ENCODE peak calls at places on chromosome 22, in four cellular contexts. E is A549, Y is HepG2, O is GM12878. A is an unnamed sample.

GRCh38 chr22:37384691-37385090 is 42.6 kb downstream of the ELFN2 start:
- DNase-seq in E (no peak), Y (no peak), O (no peak), A (no peak)

GRCh38 chr22:28381427-28382167 is 298.0 kb downstream of the TTC28 start:
- DNase-seq in E (no peak), Y (no peak), O (no peak), A (no peak)

GRCh38 chr22:20106205-20106848 is 9.6 kb upstream of the RANBP1 start:
- DNase-seq in E (no peak), Y (no peak), O (no peak), A (no peak)

GRCh38 chr22:29072979-29073617 is at the start of gene KREMEN1:
- DNase-seq in E (no peak), Y (no peak), O (no peak), A (no peak)

GRCh38 chr22:21623402-21623970 is 6.3 kb downstream of the YDJC start:
- DNase-seq in E (no peak), Y (no peak), O (no peak), A (no peak)

GRCh38 chr22:33896154-33896800 is 24.0 kb downstream of the LARGE1 start:
- DNase-seq in E (no peak), Y (no peak), O (no peak), A (no peak)

GRCh38 chr22:31490496-31490925 is 869 bp upstream of the EIF4ENIF1 start:
- DNase-seq in E (peak), Y (peak), O (peak), A (peak)

GRCh38 chr22:47901911-47902310 is 1139.5 kb downstream of the TBC1D22A start:
- DNase-seq in E (no peak), Y (no peak), O (no peak), A (no peak)

GRCh38 chr22:28316014-28316413 is 363.6 kb downstream of the TTC28 start:
- DNase-seq in E (no peak), Y (peak), O (no peak), A (no peak)

GRCh38 chr22:28930357-28931007 is 47.1 kb downstream of the ZNRF3 start:
- DNase-seq in E (no peak), Y (no peak), O (no peak), A (no peak)

GRCh38 chr22:19843107-19843856 is 11.4 kb downstream of the GNB1L start:
- DNase-seq in E (no peak), Y (no peak), O (no peak), A (no peak)

GRCh38 chr22:31155425-31155824 is 4.6 kb upstream of the RNF185 start:
- DNase-seq in E (no peak), Y (no peak), O (no peak), A (no peak)

GRCh38 chr22:21042978-21043855 is 2.5 kb upstream of the LRRC74B start:
- DNase-seq in E (no peak), Y (no peak), O (no peak), A (no peak)

GRCh38 chr22:22877523-22878210 is 9.9 kb upstream of the IGLL5 start:
- DNase-seq in E (peak), Y (peak), O (no peak), A (peak)

GRCh38 chr22:22687638-22688500 is 43.5 kb downstream of the GGTLC2 start:
- DNase-seq in E (no peak), Y (peak), O (no peak), A (peak)

GRCh38 chr22:37160037-37160436 is 10.3 kb upstream of the IL2RB start:
- DNase-seq in E (no peak), Y (no peak), O (no peak), A (no peak)

GRCh38 chr22:17472886-17473285 is 90.4 kb upstream of the SLC25A18 start:
- DNase-seq in E (no peak), Y (no peak), O (no peak), A (no peak)

GRCh38 chr22:44455151-44455962 is 42.7 kb downstream of the RTL6 start:
- DNase-seq in E (no peak), Y (no peak), O (no peak), A (no peak)

GRCh38 chr22:27347951-27348350 is 453.6 kb downstream of the MN1 start:
- DNase-seq in E (no peak), Y (no peak), O (no peak), A (no peak)

GRCh38 chr22:27573280-27573711 is 228.3 kb downstream of the MN1 start:
- DNase-seq in E (no peak), Y (no peak), O (no peak), A (no peak)

GRCh38 chr22:46379301-46379930 is 43.9 kb downstream of the TRMU start:
- DNase-seq in E (no peak), Y (peak), O (no peak), A (no peak)

GRCh38 chr22:39935622-39936021 is 24.6 kb upstream of the TMA7B start:
- DNase-seq in E (no peak), Y (no peak), O (no peak), A (no peak)
- TF ChIP-seq CTCF in E (no peak), Y (no peak), O (no peak), A (no peak)

DNA sequence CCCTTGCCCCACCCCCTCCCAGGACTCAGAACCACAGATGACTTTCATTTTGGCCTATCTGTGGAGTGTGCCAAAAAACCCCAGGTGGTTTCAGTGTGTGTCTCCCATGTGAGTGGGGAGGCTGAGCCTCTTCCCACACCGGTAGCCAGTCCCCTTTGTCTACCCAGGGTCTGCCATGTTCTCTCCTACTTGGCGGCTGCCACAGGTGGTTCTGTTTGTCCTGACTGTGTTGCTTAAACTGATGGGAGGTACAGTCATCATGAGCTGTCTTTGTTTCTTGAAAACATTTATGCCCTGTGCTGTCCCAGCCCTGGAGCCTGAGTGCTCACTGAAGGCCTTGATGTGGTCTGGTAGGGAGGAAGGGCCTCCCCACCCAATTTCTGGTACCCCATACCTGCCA is 39.7 kb upstream of the SUSD2 start:
- DNase-seq in E (no peak), Y (no peak), O (no peak), A (no peak)
- TF ChIP-seq PBX3 in E (no peak), Y (no peak), O (no peak), A (no peak)

GRCh38 chr22:41285820-41286638 is at the start of gene RANGAP1:
- DNase-seq in E (peak), Y (peak), O (peak), A (peak)
- TF ChIP-seq CTCF in E (no peak), Y (peak), O (peak), A (no peak)

DNA sequence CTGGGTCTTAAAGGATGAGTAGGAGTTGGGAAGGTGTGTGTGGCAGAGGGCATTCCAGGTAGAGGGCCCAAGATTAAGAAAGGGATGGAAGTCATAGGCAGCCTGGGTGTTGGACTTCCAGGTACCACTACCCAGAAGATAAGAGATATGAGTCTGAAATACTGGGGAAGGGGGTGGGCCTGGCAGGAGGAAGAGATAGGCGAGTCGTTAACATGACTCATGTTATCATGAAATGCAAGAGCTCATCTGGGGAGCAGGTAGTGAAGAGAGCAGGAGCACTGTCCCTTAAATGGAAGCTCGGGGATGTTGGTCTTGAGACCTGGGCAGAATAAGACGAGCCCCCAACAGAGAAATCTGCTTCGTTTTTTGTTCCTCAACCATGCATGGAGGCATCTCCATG is 10.2 kb downstream of the ZC3H7B start:
- DNase-seq in E (no peak), Y (no peak), O (no peak), A (no peak)
- TF ChIP-seq PBX3 in E (no peak), Y (no peak), O (no peak), A (no peak)

GRCh38 chr22:43302462-43303109 is 40.6 kb downstream of the SCUBE1 start:
- DNase-seq in E (no peak), Y (no peak), O (no peak), A (no peak)
- TF ChIP-seq CTCF in E (no peak), Y (no peak), O (no peak), A (no peak)

DNA sequence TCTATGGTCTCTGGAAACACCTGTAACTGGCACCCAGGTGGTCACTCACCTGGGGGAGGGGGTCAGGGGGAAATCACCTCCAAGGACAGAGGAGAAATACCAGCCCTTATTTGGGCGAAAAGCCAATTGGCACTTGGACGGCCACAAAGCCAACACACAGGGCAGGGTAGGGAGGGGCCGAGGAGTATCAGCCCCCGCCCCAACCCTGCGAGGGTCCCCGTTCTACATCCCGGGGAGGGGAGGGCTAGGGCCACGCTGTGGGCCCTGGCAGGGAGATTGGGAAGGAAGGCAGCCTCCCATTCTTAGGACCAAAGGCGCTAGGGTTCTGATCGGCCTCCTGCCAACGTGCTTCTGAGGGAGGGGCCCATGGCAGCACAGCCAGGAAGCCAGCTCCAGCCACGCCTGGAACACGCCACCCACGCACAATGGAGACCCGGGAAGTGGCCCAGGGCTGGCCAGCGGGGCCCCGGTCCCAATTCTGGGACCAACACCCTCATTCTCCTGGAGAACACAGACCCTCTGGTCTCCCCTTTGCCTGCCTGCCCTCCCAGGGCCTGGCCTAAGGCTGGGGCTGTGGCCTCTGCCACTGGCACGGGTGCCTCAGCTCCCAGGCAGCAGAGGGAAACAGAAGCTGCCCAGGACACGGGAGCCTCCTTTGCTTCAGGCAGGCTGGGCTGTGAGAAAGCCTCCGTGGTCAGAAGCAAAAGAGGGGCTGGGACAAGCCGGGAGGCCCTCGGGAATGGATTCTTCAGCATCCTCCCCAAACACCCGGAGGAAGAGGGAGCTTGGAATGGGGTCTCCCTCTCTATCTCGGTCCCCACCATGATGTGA is 7.4 kb downstream of the CBX6 start:
- DNase-seq in E (no peak), Y (no peak), O (no peak), A (no peak)
- TF ChIP-seq PBX3 in E (no peak), Y (no peak), O (no peak), A (no peak)

GRCh38 chr22:35330258-35330861 is 30.7 kb downstream of the TOM1 start:
- DNase-seq in E (no peak), Y (no peak), O (no peak), A (no peak)

GRCh38 chr22:35328472-35328885 is 28.8 kb downstream of the TOM1 start:
- DNase-seq in E (no peak), Y (peak), O (no peak), A (no peak)

GRCh38 chr22:35327690-35328471 is 28.2 kb downstream of the TOM1 start:
- DNase-seq in E (no peak), Y (no peak), O (no peak), A (no peak)

GRCh38 chr22:35326854-35327562 is 27.3 kb downstream of the TOM1 start:
- DNase-seq in E (no peak), Y (no peak), O (no peak), A (no peak)

GRCh38 chr22:35329114-35329847 is 29.6 kb downstream of the TOM1 start:
- DNase-seq in E (no peak), Y (no peak), O (no peak), A (no peak)
- TF ChIP-seq CTCF in E (no peak), Y (peak), O (peak), A (no peak)

A was measured in SK-N-SH.